ENCODE peak calls at places on chromosomes 5 and 9, in nine cellular contexts. B, R, C, J, F, M, H, E and Z are unnamed samples.

GRCh38 chr5:72347801-72348305 is 27.7 kb downstream of the PTCD2 start:
- DNase-seq in B (peak; percentile 86), R (no peak), C (peak; percentile 48), J (no peak), F (no peak), M (no peak), H (no peak), E (no peak), Z (no peak)

GRCh38 chr9:132142883-132143282 is 19.0 kb upstream of the NTNG2 start:
- DNase-seq in B (no peak), R (no peak), C (no peak), J (peak; percentile 74), F (no peak), M (no peak), H (no peak), E (no peak), Z (no peak)

GRCh38 chr9:83061036-83061435 is 1.9 kb downstream of the RASEF start:
- DNase-seq in B (peak; percentile 70), R (no peak), C (no peak), J (no peak), F (no peak), M (no peak), H (no peak), E (no peak), Z (no peak)

GRCh38 chr9:37370282-37370681 is 52.2 kb upstream of the GRHPR start:
- DNase-seq in B (no peak), R (no peak), C (no peak), J (no peak), F (no peak), M (no peak), H (no peak), E (no peak), Z (no peak)

GRCh38 chr9:132005896-132006295 is 73.8 kb downstream of the MED27 start:
- DNase-seq in B (no peak), R (no peak), C (no peak), J (no peak), F (no peak), M (no peak), H (no peak), E (no peak), Z (no peak)

GRCh38 chr5:124732891-124733670 is 13.4 kb downstream of the ZNF608 start:
- DNase-seq in B (no peak), R (no peak), C (no peak), J (no peak), F (no peak), M (no peak), H (no peak), E (no peak), Z (no peak)

GRCh38 chr5:28286566-28286965 is 1248.2 kb upstream of the CDH9 start:
- DNase-seq in B (peak; percentile 11), R (no peak), C (no peak), J (no peak), F (no peak), M (no peak), H (no peak), E (no peak), Z (no peak)

GRCh38 chr5:10768304-10768899 is 7.4 kb upstream of the DAP start:
- DNase-seq in B (no peak), R (no peak), C (no peak), J (no peak), F (no peak), M (no peak), H (no peak), E (no peak), Z (no peak)

GRCh38 chr9:129751841-129752801 is 721 bp downstream of the PTGES start:
- DNase-seq in B (no peak), R (no peak), C (no peak), J (peak; percentile 71), F (no peak), M (no peak), H (no peak), E (no peak), Z (no peak)

GRCh38 chr9:129750010-129750409 is 2.8 kb downstream of the PTGES start:
- DNase-seq in B (peak; percentile 60), R (no peak), C (no peak), J (no peak), F (no peak), M (no peak), H (no peak), E (no peak), Z (no peak)

GRCh38 chr9:129755151-129755550 is 2.3 kb upstream of the PTGES start:
- DNase-seq in B (no peak), R (no peak), C (no peak), J (no peak), F (no peak), M (no peak), H (no peak), E (no peak), Z (no peak)

GRCh38 chr9:129756191-129756590 is 3.3 kb upstream of the PTGES start:
- DNase-seq in B (no peak), R (no peak), C (no peak), J (no peak), F (no peak), M (no peak), H (no peak), E (no peak), Z (no peak)

DNA sequence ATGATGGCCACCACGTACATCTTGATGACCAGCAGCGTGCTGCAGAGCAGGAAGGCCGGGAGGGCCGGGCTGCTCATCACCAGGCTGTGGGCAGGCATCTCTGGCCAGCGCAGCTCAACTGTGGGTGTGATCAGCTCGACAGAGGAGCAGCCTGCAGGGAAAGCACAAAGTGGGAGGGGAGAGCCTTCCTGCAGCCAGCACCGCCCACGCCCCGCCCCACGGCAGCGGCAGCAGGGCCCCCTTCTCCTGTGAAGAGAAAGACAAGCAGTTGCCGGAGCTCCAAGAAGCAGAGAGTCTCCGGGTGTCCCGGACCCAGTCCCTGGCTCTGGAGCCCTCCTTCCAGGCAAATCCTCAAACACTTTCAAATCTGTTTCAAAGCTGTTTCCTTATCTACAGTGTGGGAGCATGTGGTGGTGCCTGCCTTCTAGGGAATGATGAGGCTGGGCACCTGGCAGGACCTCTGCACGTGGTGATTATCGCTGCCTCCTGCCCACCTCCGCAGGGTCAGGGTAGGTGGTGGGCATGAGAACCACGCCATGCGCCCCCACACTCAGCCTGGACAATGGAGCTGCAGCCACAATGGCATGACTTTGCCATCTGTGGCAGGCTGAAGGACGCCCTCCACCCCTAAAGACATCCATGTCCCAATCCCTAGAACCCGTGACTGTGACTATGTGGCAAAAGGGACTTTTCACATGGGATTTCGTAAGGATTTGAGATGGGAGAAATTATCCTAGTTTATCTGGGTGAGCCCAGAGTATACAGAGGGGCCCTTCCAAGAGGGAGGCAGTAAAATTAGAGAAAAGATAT is at the start of gene PTGES:
- DNase-seq in B (peak; percentile 79), R (peak; percentile 61), C (peak; percentile 40), J (peak; percentile 86), F (no peak), M (no peak), H (no peak), E (peak; percentile 91), Z (no peak)
- TF ChIP-seq REST in B (no peak), R (no peak), C (no peak), J (no peak), F (no peak), M (no peak), H (no peak), E (no peak), Z (no peak)

GRCh38 chr9:97427885-97428284 is 16.0 kb downstream of the TDRD7 start:
- DNase-seq in B (no peak), R (no peak), C (no peak), J (no peak), F (no peak), M (no peak), H (no peak), E (no peak), Z (no peak)

GRCh38 chr9:97425992-97426336 is 14.1 kb downstream of the TDRD7 start:
- DNase-seq in B (no peak), R (no peak), C (no peak), J (no peak), F (no peak), M (no peak), H (no peak), E (no peak), Z (no peak)

GRCh38 chr9:97430316-97430715 is 18.4 kb downstream of the TDRD7 start:
- DNase-seq in B (no peak), R (no peak), C (no peak), J (no peak), F (no peak), M (no peak), H (no peak), E (no peak), Z (no peak)

GRCh38 chr9:97425336-97425991 is 13.6 kb downstream of the TDRD7 start:
- DNase-seq in B (no peak), R (no peak), C (no peak), J (no peak), F (no peak), M (no peak), H (no peak), E (no peak), Z (no peak)
- TF ChIP-seq REST in B (no peak), R (no peak), C (no peak), J (no peak), F (no peak), M (no peak), H (no peak), E (no peak), Z (no peak)

DNA sequence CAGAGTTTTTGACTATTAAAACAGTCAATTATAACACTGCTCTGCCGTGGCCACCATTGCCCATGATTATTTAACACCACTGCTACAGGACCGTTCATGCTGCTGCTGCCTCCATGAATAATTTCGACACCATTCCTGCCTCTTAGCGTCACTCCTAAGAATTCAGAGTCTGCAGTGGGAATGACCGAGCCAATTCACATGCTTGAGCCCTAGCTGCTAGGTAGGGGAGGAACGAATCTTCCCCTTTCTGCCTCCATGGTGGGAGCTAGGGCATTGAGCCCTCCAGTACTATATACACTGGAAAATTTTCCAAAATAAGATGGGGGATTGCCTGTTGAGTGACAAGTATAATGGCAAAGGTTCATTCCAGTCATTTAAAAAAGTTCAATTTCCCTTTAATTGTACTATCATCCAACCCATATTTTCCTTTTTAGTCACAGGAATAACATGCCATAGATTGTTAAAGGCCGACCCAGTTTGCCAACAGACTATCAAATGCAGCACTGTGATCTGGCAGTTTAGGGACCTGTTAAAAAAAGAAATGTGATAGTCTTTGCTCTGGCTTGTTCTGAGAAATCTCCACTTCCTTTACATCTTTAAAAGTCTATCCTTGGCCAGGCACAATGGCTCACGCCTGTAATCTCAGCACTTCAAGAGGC is 13.5 kb upstream of the B4GALT1 start:
- DNase-seq in B (no peak), R (no peak), C (no peak), J (no peak), F (no peak), M (no peak), H (no peak), E (no peak), Z (no peak)
- TF ChIP-seq REST in B (no peak), R (no peak), C (no peak), J (no peak), F (no peak), M (no peak), H (no peak), E (no peak), Z (no peak)

GRCh38 chr5:176524138-176524537 is 13.1 kb downstream of the RNF44 start:
- DNase-seq in B (no peak), R (no peak), C (no peak), J (no peak), F (no peak), M (no peak), H (no peak), E (no peak), Z (no peak)

GRCh38 chr5:176517053-176517661 is 20.0 kb downstream of the RNF44 start:
- DNase-seq in B (no peak), R (no peak), C (no peak), J (no peak), F (no peak), M (no peak), H (no peak), E (no peak), Z (no peak)

GRCh38 chr5:176521699-176522263 is 15.4 kb downstream of the RNF44 start:
- DNase-seq in B (no peak), R (no peak), C (no peak), J (no peak), F (no peak), M (no peak), H (no peak), E (no peak), Z (no peak)

GRCh38 chr5:176521286-176521685 is 15.9 kb downstream of the RNF44 start:
- DNase-seq in B (no peak), R (no peak), C (no peak), J (no peak), F (no peak), M (no peak), H (no peak), E (no peak), Z (no peak)

DNA sequence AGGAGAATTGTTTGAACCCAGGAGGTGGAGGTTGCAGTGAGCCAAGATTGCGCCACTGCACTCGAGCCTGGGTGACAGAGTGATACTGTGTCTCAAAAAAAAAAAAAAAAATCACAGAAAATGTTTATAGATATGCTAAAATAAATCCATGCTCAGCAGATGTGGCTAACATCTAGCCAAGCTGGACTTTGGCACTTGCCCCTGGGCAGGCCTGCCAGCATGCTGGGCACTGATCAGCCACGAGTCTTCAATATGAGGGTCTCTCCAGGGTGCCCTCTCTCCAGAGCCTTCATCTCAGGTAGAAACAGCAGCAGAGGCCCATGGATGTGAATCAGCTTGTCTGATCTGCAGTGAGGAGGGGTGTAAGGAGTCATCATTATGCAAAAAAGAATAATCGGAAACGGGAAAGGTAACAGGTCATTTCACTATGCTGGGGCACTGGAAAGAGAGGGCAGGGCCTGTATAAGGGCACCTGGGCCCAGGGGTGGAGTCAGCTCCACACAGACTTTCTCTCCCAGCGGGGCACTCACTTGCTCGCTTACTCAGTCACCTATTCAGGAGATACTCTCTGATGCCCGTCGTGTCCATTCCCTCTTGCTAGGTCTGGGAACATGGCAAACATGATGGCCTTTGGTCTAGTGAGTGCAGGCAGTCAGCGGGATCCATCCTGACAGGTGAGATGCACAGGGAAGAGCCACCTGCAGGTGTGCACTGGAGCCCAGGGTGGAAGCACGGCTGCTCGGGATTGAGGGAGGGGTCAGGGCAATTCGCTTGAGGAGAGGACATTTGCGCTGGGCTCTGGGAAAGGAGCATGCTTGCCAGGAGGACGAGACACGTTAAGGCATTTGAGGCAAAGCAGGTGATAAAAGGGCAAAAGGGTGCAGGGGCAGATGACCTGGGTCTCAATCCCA is 17.1 kb downstream of the RNF44 start:
- DNase-seq in B (no peak), R (peak; percentile 45), C (no peak), J (no peak), F (no peak), M (no peak), H (no peak), E (no peak), Z (no peak)
- TF ChIP-seq REST in B (no peak), R (no peak), C (no peak), J (no peak), F (no peak), M (no peak), H (no peak), E (no peak), Z (no peak)